ENCODE peak calls at places on chromosomes 16 and 17, in four cellular contexts. F is endothelial cell of umbilical vein; P is stimulated activated CD4-positive, alpha-beta T cell treated with anti-CD3 and anti-CD28 coated beads, Interleukin-2, amount 100 ng/mL, for 48 hours; X is NCI-H2171 treated with DMSO at 0.1 percent for 48 hours. H is an unnamed sample.

GRCh38 chr16:15732416-15732815 is 82.4 kb downstream of the NDE1 start:
- DNase-seq in F (no peak), P (no peak), X (no peak), H (no peak)

GRCh38 chr17:48646183-48647102 is 20.3 kb upstream of the HOXB9 start:
- DNase-seq in F (no peak), P (no peak), X (no peak), H (no peak)

GRCh38 chr16:22366889-22367288 is 7.5 kb downstream of the CDR2 start:
- DNase-seq in F (no peak), P (no peak), X (no peak), H (no peak)

GRCh38 chr17:63859257-63859656 is 14.2 kb downstream of the CSH2 start:
- DNase-seq in F (no peak), P (no peak), X (no peak), H (no peak)

GRCh38 chr16:73019456-73020362 is 28.2 kb downstream of the ZFHX3 start:
- DNase-seq in F (peak), P (no peak), X (no peak), H (no peak)

GRCh38 chr17:42979511-42980273 is at the start of gene PTGES3L:
- DNase-seq in F (no peak), P (no peak), X (peak), H (peak)

GRCh38 chr16:83312846-83313245 is 494.9 kb upstream of the HSBP1 start:
- DNase-seq in F (no peak), P (no peak), X (no peak), H (no peak)

GRCh38 chr16:24036614-24037013 is 200.8 kb downstream of the PRKCB start:
- DNase-seq in F (peak), P (peak), X (peak), H (peak)

GRCh38 chr17:17044846-17045561 is 2.7 kb downstream of the MPRIP start:
- DNase-seq in F (peak), P (no peak), X (peak), H (no peak)

GRCh38 chr16:2785101-2785991 is 2.0 kb downstream of the PRSS33 start:
- DNase-seq in F (no peak), P (peak), X (no peak), H (no peak)

GRCh38 chr17:54102246-54102645 is 279.5 kb downstream of the KIF2B start:
- DNase-seq in F (no peak), P (no peak), X (no peak), H (no peak)

GRCh38 chr17:43482103-43483012 is 1.4 kb upstream of the DHX8 start:
- DNase-seq in F (no peak), P (no peak), X (no peak), H (no peak)

GRCh38 chr16:15055141-15056053 is 477 bp downstream of the NTAN1 start:
- DNase-seq in F (peak), P (no peak), X (peak), H (no peak)

GRCh38 chr16:86373502-86373901 is 136.8 kb upstream of the FOXF1 start:
- DNase-seq in F (no peak), P (no peak), X (no peak), H (no peak)

GRCh38 chr16:89187337-89188063 is 12.8 kb downstream of the SLC22A31 start:
- DNase-seq in F (no peak), P (no peak), X (peak), H (peak)

GRCh38 chr17:49404906-49405305 is 9.8 kb downstream of the PHB1 start:
- DNase-seq in F (no peak), P (no peak), X (no peak), H (no peak)

GRCh38 chr17:19618015-19618414 is 30.5 kb upstream of the ALDH3A2 start:
- DNase-seq in F (no peak), P (no peak), X (no peak), H (no peak)

GRCh38 chr17:58277726-58278595 is 2.8 kb downstream of the MPO start:
- DNase-seq in F (no peak), P (no peak), X (no peak), H (no peak)

H was measured in progenitor cell of endocrine pancreas.